ENCODE peak calls at places on chromosomes 11 and 22, in four cellular contexts. N, O, Q and H are unnamed samples.
A peak's percentile ranks its signal among the peaks of the same experiment; 100 is the strongest.

GRCh38 chr11:13287026-13287425 is 9.4 kb downstream of the BMAL1 start:
- DNase-seq in Q (no peak), N (no peak), O (no peak), H (no peak)

GRCh38 chr11:95593101-95593500 is 196.5 kb downstream of the FAM76B start:
- DNase-seq in Q (no peak), N (no peak), O (no peak), H (no peak)

GRCh38 chr22:20857247-20857643 is 1.4 kb downstream of the PI4KA start:
- DNase-seq in Q (no peak), O (no peak), N (no peak), H (peak; percentile 14)

GRCh38 chr11:8099291-8099899 is 18.4 kb downstream of the TUB start:
- DNase-seq in N (peak; percentile 57), Q (peak; percentile 69), O (peak; percentile 23), H (peak; percentile 85)

GRCh38 chr11:126332221-126332711 is 23.2 kb upstream of the ST3GAL4 start:
- DNase-seq in N (no peak), Q (peak; percentile 25), O (no peak), H (peak; percentile 75)

GRCh38 chr22:22099833-22100812 is 117.5 kb upstream of the TOP3B start:
- DNase-seq in N (no peak), O (no peak), Q (no peak), H (peak; percentile 9)

GRCh38 chr11:117953029-117953671 is 23.9 kb upstream of the TMPRSS13 start:
- DNase-seq in Q (no peak), O (peak; percentile 24), N (peak; percentile 65), H (no peak)

GRCh38 chr22:23361676-23362075 is 181.4 kb downstream of the BCR start:
- DNase-seq in Q (no peak), N (no peak), O (no peak), H (no peak)

GRCh38 chr11:10405858-10406592 is 49.0 kb upstream of the AMPD3 start:
- DNase-seq in O (peak; percentile 62), N (peak; percentile 54), Q (peak; percentile 27), H (peak; percentile 89)

GRCh38 chr11:43585877-43586608 is 94.5 kb upstream of the HSD17B12 start:
- DNase-seq in N (no peak), Q (no peak), O (no peak), H (no peak)

GRCh38 chr22:38762607-38763006 is 6.8 kb upstream of the SUN2 start:
- DNase-seq in N (no peak), O (no peak), Q (no peak), H (no peak)

GRCh38 chr11:92249156-92249753 is 24.6 kb downstream of the FAT3 start:
- DNase-seq in N (no peak), O (no peak), Q (no peak), H (no peak)

GRCh38 chr11:67071420-67072284 is 15.0 kb downstream of the RHOD start:
- DNase-seq in N (peak; percentile 59), Q (peak; percentile 65), O (peak; percentile 25), H (peak; percentile 55)

GRCh38 chr11:75858613-75859012 is 43.6 kb downstream of the UVRAG start:
- DNase-seq in O (no peak), Q (no peak), N (no peak), H (peak; percentile 63)

GRCh38 chr11:72507050-72507449 is 72.7 kb upstream of the CLPB start:
- DNase-seq in N (no peak), Q (no peak), O (no peak), H (no peak)

GRCh38 chr22:32255726-32256125 is 579 bp upstream of the SLC5A4 start:
- DNase-seq in Q (no peak), N (no peak), O (no peak), H (no peak)

GRCh38 chr11:42043312-42043711 is 583.9 kb upstream of the LRRC4C start:
- DNase-seq in Q (no peak), N (no peak), O (no peak), H (no peak)

GRCh38 chr11:48013269-48013901 is 33.0 kb downstream of the PTPRJ start:
- DNase-seq in Q (peak; percentile 48), N (peak; percentile 47), O (peak; percentile 44), H (no peak)